ENCODE peak calls at places on chromosome 1, in nine cellular contexts. One of them, this sample, is unnamed.

GRCh38 chr1:234235373-234235772 is 137.9 kb upstream of the COA6 start:
- DNase-seq in astrocyte of the spinal cord: no peak
- DNase-seq in GM13976: no peak
- DNase-seq in GM13977: no peak
- DNase-seq in uterus: no peak
- DNase-seq in stimulated activated CD4-positive, alpha-beta T cell treated with anti-CD3 and anti-CD28 coated beads, Interleukin-1b, Interleukin-23, amount 100 ng/mL, for 4 hours: no peak
- DNase-seq in H9: peak
- DNase-seq in ovary: no peak
- DNase-seq in NCI-H1694: peak
- DNase-seq in this sample: no peak

GRCh38 chr1:228781161-228781771 is 46.0 kb downstream of the RHOU start:
- DNase-seq in GM13977: no peak
- DNase-seq in astrocyte of the spinal cord: peak
- DNase-seq in stimulated activated CD4-positive, alpha-beta T cell treated with anti-CD3 and anti-CD28 coated beads, Interleukin-1b, Interleukin-23, amount 100 ng/mL, for 4 hours: no peak
- DNase-seq in NCI-H1694: peak
- DNase-seq in H9: no peak
- DNase-seq in GM13976: no peak
- DNase-seq in uterus: no peak
- DNase-seq in ovary: no peak
- DNase-seq in this sample: no peak

GRCh38 chr1:35644204-35644603 is 2.9 kb upstream of the PSMB2 start:
- DNase-seq in GM13977: no peak
- DNase-seq in stimulated activated CD4-positive, alpha-beta T cell treated with anti-CD3 and anti-CD28 coated beads, Interleukin-1b, Interleukin-23, amount 100 ng/mL, for 4 hours: no peak
- DNase-seq in H9: no peak
- DNase-seq in NCI-H1694: no peak
- DNase-seq in GM13976: no peak
- DNase-seq in astrocyte of the spinal cord: no peak
- DNase-seq in ovary: no peak
- DNase-seq in uterus: no peak
- DNase-seq in this sample: peak

GRCh38 chr1:163300569-163300968 is 21.2 kb upstream of the NUF2 start:
- DNase-seq in NCI-H1694: no peak
- DNase-seq in GM13977: no peak
- DNase-seq in ovary: no peak
- DNase-seq in astrocyte of the spinal cord: no peak
- DNase-seq in stimulated activated CD4-positive, alpha-beta T cell treated with anti-CD3 and anti-CD28 coated beads, Interleukin-1b, Interleukin-23, amount 100 ng/mL, for 4 hours: no peak
- DNase-seq in uterus: no peak
- DNase-seq in H9: no peak
- DNase-seq in GM13976: no peak
- DNase-seq in this sample: no peak

GRCh38 chr1:118147542-118147941 is 37.5 kb downstream of the SPAG17 start:
- DNase-seq in GM13976: no peak
- DNase-seq in ovary: no peak
- DNase-seq in NCI-H1694: no peak
- DNase-seq in stimulated activated CD4-positive, alpha-beta T cell treated with anti-CD3 and anti-CD28 coated beads, Interleukin-1b, Interleukin-23, amount 100 ng/mL, for 4 hours: no peak
- DNase-seq in H9: no peak
- DNase-seq in GM13977: no peak
- DNase-seq in uterus: no peak
- DNase-seq in astrocyte of the spinal cord: peak
- DNase-seq in this sample: no peak

GRCh38 chr1:151346082-151346768 is 827 bp downstream of the RFX5 start:
- DNase-seq in NCI-H1694: no peak
- DNase-seq in uterus: no peak
- DNase-seq in GM13977: no peak
- DNase-seq in ovary: no peak
- DNase-seq in H9: no peak
- DNase-seq in GM13976: no peak
- DNase-seq in astrocyte of the spinal cord: no peak
- DNase-seq in stimulated activated CD4-positive, alpha-beta T cell treated with anti-CD3 and anti-CD28 coated beads, Interleukin-1b, Interleukin-23, amount 100 ng/mL, for 4 hours: no peak
- DNase-seq in this sample: no peak

GRCh38 chr1:115458426-115459114 is 120.5 kb upstream of the NGF start:
- DNase-seq in GM13977: no peak
- DNase-seq in stimulated activated CD4-positive, alpha-beta T cell treated with anti-CD3 and anti-CD28 coated beads, Interleukin-1b, Interleukin-23, amount 100 ng/mL, for 4 hours: no peak
- DNase-seq in GM13976: no peak
- DNase-seq in astrocyte of the spinal cord: no peak
- DNase-seq in uterus: no peak
- DNase-seq in NCI-H1694: no peak
- DNase-seq in ovary: no peak
- DNase-seq in H9: no peak
- DNase-seq in this sample: no peak

GRCh38 chr1:244862699-244863490 is 1.4 kb downstream of the HNRNPU start:
- DNase-seq in GM13976: peak
- DNase-seq in astrocyte of the spinal cord: peak
- DNase-seq in uterus: peak
- DNase-seq in GM13977: peak
- DNase-seq in NCI-H1694: peak
- DNase-seq in ovary: peak
- DNase-seq in stimulated activated CD4-positive, alpha-beta T cell treated with anti-CD3 and anti-CD28 coated beads, Interleukin-1b, Interleukin-23, amount 100 ng/mL, for 4 hours: peak
- DNase-seq in H9: peak
- DNase-seq in this sample: peak

GRCh38 chr1:201505505-201505893 is 1.4 kb downstream of the CSRP1 start:
- DNase-seq in NCI-H1694: no peak
- DNase-seq in stimulated activated CD4-positive, alpha-beta T cell treated with anti-CD3 and anti-CD28 coated beads, Interleukin-1b, Interleukin-23, amount 100 ng/mL, for 4 hours: no peak
- DNase-seq in H9: peak
- DNase-seq in astrocyte of the spinal cord: peak
- DNase-seq in ovary: peak
- DNase-seq in uterus: no peak
- DNase-seq in GM13976: no peak
- DNase-seq in GM13977: no peak
- DNase-seq in this sample: peak

GRCh38 chr1:42940851-42941639 is 17.6 kb downstream of the SLC2A1 start:
- DNase-seq in H9: peak
- DNase-seq in uterus: no peak
- DNase-seq in stimulated activated CD4-positive, alpha-beta T cell treated with anti-CD3 and anti-CD28 coated beads, Interleukin-1b, Interleukin-23, amount 100 ng/mL, for 4 hours: no peak
- DNase-seq in GM13977: no peak
- DNase-seq in ovary: no peak
- DNase-seq in NCI-H1694: no peak
- DNase-seq in astrocyte of the spinal cord: peak
- DNase-seq in GM13976: no peak
- DNase-seq in this sample: peak

GRCh38 chr1:247362074-247362597 is 30.5 kb upstream of the ZNF496 start:
- DNase-seq in ovary: no peak
- DNase-seq in GM13977: no peak
- DNase-seq in H9: no peak
- DNase-seq in GM13976: no peak
- DNase-seq in NCI-H1694: no peak
- DNase-seq in stimulated activated CD4-positive, alpha-beta T cell treated with anti-CD3 and anti-CD28 coated beads, Interleukin-1b, Interleukin-23, amount 100 ng/mL, for 4 hours: no peak
- DNase-seq in uterus: no peak
- DNase-seq in astrocyte of the spinal cord: no peak
- DNase-seq in this sample: peak

GRCh38 chr1:13583964-13584791 is 546 bp downstream of the PDPN start:
- DNase-seq in H9: peak
- DNase-seq in GM13976: no peak
- DNase-seq in uterus: peak
- DNase-seq in stimulated activated CD4-positive, alpha-beta T cell treated with anti-CD3 and anti-CD28 coated beads, Interleukin-1b, Interleukin-23, amount 100 ng/mL, for 4 hours: no peak
- DNase-seq in ovary: peak
- DNase-seq in astrocyte of the spinal cord: peak
- DNase-seq in GM13977: peak
- DNase-seq in NCI-H1694: no peak
- DNase-seq in this sample: no peak

GRCh38 chr1:110559157-110559556 is 40.2 kb upstream of the KCNA10 start:
- DNase-seq in astrocyte of the spinal cord: no peak
- DNase-seq in H9: peak
- DNase-seq in ovary: no peak
- DNase-seq in GM13976: no peak
- DNase-seq in GM13977: no peak
- DNase-seq in NCI-H1694: no peak
- DNase-seq in stimulated activated CD4-positive, alpha-beta T cell treated with anti-CD3 and anti-CD28 coated beads, Interleukin-1b, Interleukin-23, amount 100 ng/mL, for 4 hours: no peak
- DNase-seq in uterus: no peak
- DNase-seq in this sample: peak

GRCh38 chr1:19730232-19730631 is 65.6 kb downstream of the HTR6 start:
- DNase-seq in NCI-H1694: no peak
- DNase-seq in ovary: no peak
- DNase-seq in H9: no peak
- DNase-seq in astrocyte of the spinal cord: no peak
- DNase-seq in GM13977: no peak
- DNase-seq in uterus: no peak
- DNase-seq in stimulated activated CD4-positive, alpha-beta T cell treated with anti-CD3 and anti-CD28 coated beads, Interleukin-1b, Interleukin-23, amount 100 ng/mL, for 4 hours: no peak
- DNase-seq in GM13976: no peak
- DNase-seq in this sample: no peak

GRCh38 chr1:234231061-234231892 is 142.0 kb upstream of the COA6 start:
- DNase-seq in GM13977: no peak
- DNase-seq in uterus: no peak
- DNase-seq in astrocyte of the spinal cord: no peak
- DNase-seq in NCI-H1694: no peak
- DNase-seq in H9: peak
- DNase-seq in stimulated activated CD4-positive, alpha-beta T cell treated with anti-CD3 and anti-CD28 coated beads, Interleukin-1b, Interleukin-23, amount 100 ng/mL, for 4 hours: no peak
- DNase-seq in GM13976: no peak
- DNase-seq in ovary: no peak
- DNase-seq in this sample: no peak

GRCh38 chr1:1067284-1068076 is 6.6 kb downstream of the RNF223 start:
- DNase-seq in H9: no peak
- DNase-seq in astrocyte of the spinal cord: no peak
- DNase-seq in uterus: no peak
- DNase-seq in stimulated activated CD4-positive, alpha-beta T cell treated with anti-CD3 and anti-CD28 coated beads, Interleukin-1b, Interleukin-23, amount 100 ng/mL, for 4 hours: no peak
- DNase-seq in ovary: no peak
- DNase-seq in NCI-H1694: no peak
- DNase-seq in GM13977: no peak
- DNase-seq in GM13976: no peak
- DNase-seq in this sample: no peak

GRCh38 chr1:193614817-193615216 is 428.4 kb upstream of the B3GALT2 start:
- DNase-seq in NCI-H1694: no peak
- DNase-seq in GM13977: peak
- DNase-seq in uterus: no peak
- DNase-seq in GM13976: no peak
- DNase-seq in ovary: no peak
- DNase-seq in stimulated activated CD4-positive, alpha-beta T cell treated with anti-CD3 and anti-CD28 coated beads, Interleukin-1b, Interleukin-23, amount 100 ng/mL, for 4 hours: no peak
- DNase-seq in H9: no peak
- DNase-seq in astrocyte of the spinal cord: peak
- DNase-seq in this sample: peak

GRCh38 chr1:150555971-150556865 is 7.0 kb downstream of the ADAMTSL4 start:
- DNase-seq in uterus: no peak
- DNase-seq in GM13976: no peak
- DNase-seq in NCI-H1694: no peak
- DNase-seq in astrocyte of the spinal cord: no peak
- DNase-seq in GM13977: no peak
- DNase-seq in ovary: no peak
- DNase-seq in H9: peak
- DNase-seq in stimulated activated CD4-positive, alpha-beta T cell treated with anti-CD3 and anti-CD28 coated beads, Interleukin-1b, Interleukin-23, amount 100 ng/mL, for 4 hours: no peak
- DNase-seq in this sample: no peak

This sample was measured in RKO.